ENCODE peak calls at places on chromosomes 3 and 15, in four cellular contexts. F is GM23338, P is hepatocyte, X is OCI-LY7. Y is an unnamed sample.
A peak's percentile ranks its signal among the peaks of the same experiment; 100 is the strongest.

GRCh38 chr3:195394700-195395099 is 48.1 kb downstream of the ACAP2 start:
- DNase-seq in F (peak; percentile 38), P (no peak), X (no peak), Y (no peak)

GRCh38 chr3:11845661-11846060 is 1.0 kb downstream of the TAMM41 start:
- DNase-seq in P (peak; percentile 11), X (peak; percentile 41), F (no peak), Y (peak; percentile 8)

GRCh38 chr15:100340721-100341661 is 784 bp downstream of the ADAMTS17 start:
- DNase-seq in P (peak; percentile 54), X (no peak), F (peak; percentile 61), Y (peak; percentile 22)

GRCh38 chr3:67516496-67516895 is 137.9 kb downstream of the SUCLG2 start:
- DNase-seq in X (no peak), F (no peak), P (no peak), Y (no peak)

GRCh38 chr3:108127301-108127988 is 36.6 kb upstream of the CD47 start:
- DNase-seq in P (no peak), X (peak; percentile 86), F (no peak), Y (no peak)

GRCh38 chr3:15428539-15428938 is 1.1 kb downstream of the EAF1 start:
- DNase-seq in X (peak; percentile 17), P (peak; percentile 19), F (no peak), Y (peak; percentile 93)

GRCh38 chr3:23421811-23422510 is 218.8 kb downstream of the UBE2E2 start:
- DNase-seq in F (no peak), P (no peak), X (no peak), Y (peak; percentile 4)

GRCh38 chr3:52195823-52196331 is 2.1 kb upstream of the ALAS1 start:
- DNase-seq in P (no peak), X (no peak), F (no peak), Y (peak; percentile 90)

GRCh38 chr3:33687406-33688010 is 30.5 kb downstream of the CLASP2 start:
- DNase-seq in P (no peak), X (no peak), F (no peak), Y (peak; percentile 65)

GRCh38 chr15:86839502-86839901 is 759.8 kb downstream of the AGBL1 start:
- DNase-seq in F (no peak), X (no peak), P (no peak), Y (no peak)

GRCh38 chr15:92780816-92781215 is 119.3 kb upstream of the CHD2 start:
- DNase-seq in P (no peak), F (peak; percentile 21), X (no peak), Y (no peak)

GRCh38 chr15:88118741-88119140 is 137.8 kb downstream of the NTRK3 start:
- DNase-seq in F (no peak), X (no peak), P (no peak), Y (no peak)

GRCh38 chr3:170346481-170347125 is 10.9 kb upstream of the SKIL start:
- DNase-seq in X (no peak), P (no peak), F (no peak), Y (peak; percentile 65)

GRCh38 chr3:49277357-49277723 is 308 bp upstream of the C3orf62 start:
- DNase-seq in X (no peak), P (no peak), F (no peak), Y (peak; percentile 56)

GRCh38 chr3:56428667-56429066 is 39.6 kb downstream of the ERC2 start:
- DNase-seq in P (no peak), F (no peak), X (no peak), Y (no peak)

GRCh38 chr3:11513817-11514135 is 129.9 kb downstream of the VGLL4 start:
- DNase-seq in X (no peak), F (no peak), P (no peak), Y (no peak)

GRCh38 chr15:49864251-49864650 is 243.4 kb downstream of the DTWD1 start:
- DNase-seq in F (no peak), X (no peak), P (no peak), Y (peak; percentile 21)

GRCh38 chr15:34999906-35000305 is 11.8 kb upstream of the ZNF770 start:
- DNase-seq in X (no peak), F (no peak), P (no peak), Y (peak; percentile 7)

GRCh38 chr3:12462159-12462962 is 21.9 kb upstream of the TSEN2 start:
- DNase-seq in P (peak; percentile 55), F (no peak), X (no peak), Y (no peak)

GRCh38 chr3:42256135-42256819 is 9.7 kb downstream of the CCK start:
- DNase-seq in F (no peak), P (no peak), X (no peak), Y (peak; percentile 54)

GRCh38 chr15:38560456-38560926 is 4.1 kb downstream of the RASGRP1 start:
- DNase-seq in F (no peak), X (no peak), P (no peak), Y (no peak)

GRCh38 chr3:75218577-75218976 is 445.6 kb upstream of the FRG2C start:
- DNase-seq in F (peak; percentile 6), P (no peak), X (no peak), Y (no peak)

GRCh38 chr3:127699098-127699945 is 26.6 kb downstream of the ABTB1 start:
- DNase-seq in X (no peak), F (no peak), P (no peak), Y (peak; percentile 49)

GRCh38 chr3:25426408-25426807 is 1.7 kb upstream of the RARB start:
- DNase-seq in F (peak; percentile 39), P (no peak), X (no peak), Y (no peak)

GRCh38 chr3:141738636-141739363 is 702 bp downstream of the RNF7 start:
- DNase-seq in P (peak; percentile 75), F (no peak), X (peak; percentile 46), Y (peak; percentile 87)
- TF ChIP-seq EZH2phosphoT487 in P (no peak), F (no peak), X (no peak), Y (no peak)

DNA sequence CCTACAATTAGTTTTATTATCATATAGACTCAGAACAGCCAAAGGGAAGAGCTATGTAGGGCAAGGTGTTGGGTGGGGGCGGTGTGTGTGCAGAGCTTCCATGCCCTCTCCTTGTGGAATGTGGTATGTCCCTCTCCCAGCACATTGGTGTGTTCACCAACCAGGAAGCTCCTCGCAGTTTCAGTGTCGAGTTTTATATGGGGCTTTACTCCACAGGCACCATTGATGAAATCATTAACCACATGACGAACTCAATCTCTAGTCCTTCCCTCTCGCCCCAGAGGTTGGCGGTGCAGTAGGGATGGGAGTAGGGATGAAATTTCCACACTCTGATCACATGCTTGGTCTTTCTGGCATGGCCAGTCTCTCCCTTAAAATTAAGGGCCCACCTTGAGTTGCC is 13.6 kb upstream of the SRP14 start:
- DNase-seq in X (no peak), P (no peak), F (no peak), Y (no peak)
- TF ChIP-seq EZH2phosphoT487 in X (no peak), P (no peak), F (no peak), Y (no peak)

GRCh38 chr3:37575284-37575683 is 286.4 kb upstream of the CTDSPL start:
- DNase-seq in P (no peak), X (no peak), F (no peak), Y (no peak)

GRCh38 chr3:37580237-37580636 is 281.4 kb upstream of the CTDSPL start:
- DNase-seq in F (no peak), P (peak; percentile 15), X (no peak), Y (peak; percentile 2)

GRCh38 chr3:37574177-37574958 is 287.3 kb upstream of the CTDSPL start:
- DNase-seq in P (no peak), F (no peak), X (no peak), Y (no peak)

GRCh38 chr3:37582117-37582516 is 279.6 kb upstream of the CTDSPL start:
- DNase-seq in P (no peak), F (no peak), X (no peak), Y (no peak)

GRCh38 chr3:37579181-37579580 is 282.5 kb upstream of the CTDSPL start:
- DNase-seq in F (no peak), P (no peak), X (no peak), Y (no peak)
- TF ChIP-seq EZH2phosphoT487 in F (no peak), P (no peak), X (no peak), Y (no peak)

GRCh38 chr3:189953551-189953950 is 167.1 kb downstream of the P3H2 start:
- DNase-seq in X (no peak), P (no peak), F (no peak), Y (no peak)
- TF ChIP-seq EZH2phosphoT487 in X (no peak), P (no peak), F (no peak), Y (no peak)

DNA sequence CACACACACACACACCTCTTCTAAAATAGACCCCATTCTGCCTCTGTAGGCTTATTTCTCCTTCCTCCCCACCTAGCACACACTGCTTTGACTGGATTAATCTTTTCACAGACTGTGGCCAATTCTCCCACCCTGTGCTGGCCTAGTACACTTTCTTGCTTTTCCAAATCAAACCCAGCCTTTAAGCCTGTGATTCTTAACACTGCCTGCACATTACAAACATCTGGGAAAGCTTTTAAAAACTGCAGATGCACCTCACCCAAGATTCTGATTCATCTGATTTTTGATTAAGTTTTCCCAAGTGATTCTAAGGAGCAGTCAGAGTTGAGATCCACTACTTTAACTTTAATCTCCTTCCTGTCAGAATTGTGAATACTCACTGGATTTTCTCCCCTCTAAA is 12.8 kb downstream of the CSNK1G1 start:
- DNase-seq in X (no peak), F (no peak), P (no peak), Y (peak; percentile 70)
- TF ChIP-seq EZH2phosphoT487 in X (no peak), F (no peak), P (no peak), Y (no peak)

GRCh38 chr3:148150141-148150540 is 547.6 kb upstream of the AGTR1 start:
- DNase-seq in F (no peak), X (no peak), P (no peak), Y (no peak)

GRCh38 chr3:148147896-148148295 is 549.8 kb upstream of the AGTR1 start:
- DNase-seq in F (no peak), P (no peak), X (no peak), Y (peak; percentile 46)

GRCh38 chr3:148149556-148149955 is 548.1 kb upstream of the AGTR1 start:
- DNase-seq in F (peak; percentile 86), X (no peak), P (no peak), Y (no peak)

GRCh38 chr3:148146241-148146640 is 551.5 kb upstream of the AGTR1 start:
- DNase-seq in X (no peak), P (no peak), F (no peak), Y (no peak)

GRCh38 chr3:148146947-148147346 is 550.8 kb upstream of the AGTR1 start:
- DNase-seq in X (no peak), F (no peak), P (no peak), Y (peak; percentile 87)
- TF ChIP-seq EZH2phosphoT487 in X (no peak), F (no peak), P (no peak), Y (no peak)

GRCh38 chr3:61315874-61316273 is 64.6 kb upstream of the FHIT start:
- DNase-seq in F (peak; percentile 65), P (peak; percentile 56), X (no peak), Y (peak; percentile 35)
- TF ChIP-seq EZH2phosphoT487 in F (no peak), P (no peak), X (no peak), Y (no peak)

GRCh38 chr15:47332481-47332880 is 384.8 kb upstream of the SEMA6D start:
- DNase-seq in F (no peak), P (peak; percentile 16), X (no peak), Y (no peak)
- TF ChIP-seq EZH2phosphoT487 in F (no peak), P (no peak), X (no peak), Y (no peak)